ENCODE peak calls at places on chromosomes 6 and 20, in five cellular contexts. J is fibroblast of lung, E is gastrocnemius medialis, M is tibial nerve, T is heart right ventricle. Y is an unnamed sample.

GRCh38 chr6:133277895-133278545 is 36.9 kb downstream of the EYA4 start:
- DNase-seq in J (no peak), E (no peak), M (no peak), T (no peak), Y (no peak)

GRCh38 chr6:27847706-27848105 is 64.5 kb downstream of the OR2B2 start:
- DNase-seq in J (no peak), E (no peak), M (no peak), T (no peak), Y (no peak)

GRCh38 chr6:81003894-81004293 is 748.6 kb downstream of the TENT5A start:
- DNase-seq in J (no peak), E (no peak), M (no peak), T (no peak), Y (no peak)

GRCh38 chr20:47392721-47393073 is 36.2 kb upstream of the ZMYND8 start:
- DNase-seq in J (no peak), E (no peak), M (no peak), T (no peak), Y (no peak)

GRCh38 chr6:117074672-117075071 is 190.7 kb upstream of the VGLL2 start:
- DNase-seq in J (no peak), E (no peak), M (no peak), T (no peak), Y (no peak)

GRCh38 chr6:116949964-116950363 is 72.9 kb downstream of the RFX6 start:
- DNase-seq in J (no peak), E (no peak), M (no peak), T (no peak), Y (no peak)

GRCh38 chr6:11050735-11051134 is 6.6 kb upstream of the ELOVL2 start:
- DNase-seq in J (no peak), E (no peak), M (no peak), T (no peak), Y (peak; percentile 42)

GRCh38 chr20:49303211-49303610 is 25.4 kb upstream of the ZNFX1 start:
- DNase-seq in J (no peak), E (no peak), M (no peak), T (no peak), Y (no peak)

GRCh38 chr20:3077618-3078134 is 6.3 kb downstream of the OXT start:
- DNase-seq in J (no peak), E (no peak), M (no peak), T (no peak), Y (no peak)

GRCh38 chr6:142301421-142302391 is at the start of gene ADGRG6:
- DNase-seq in J (peak; percentile 30), E (no peak), M (no peak), T (peak; percentile 30), Y (no peak)

GRCh38 chr20:10558635-10559187 is 115.1 kb downstream of the JAG1 start:
- DNase-seq in J (peak; percentile 94), E (no peak), M (no peak), T (no peak), Y (peak; percentile 71)

GRCh38 chr6:56742122-56742791 is 99.6 kb upstream of the DST start:
- DNase-seq in J (no peak), E (no peak), M (no peak), T (no peak), Y (no peak)

GRCh38 chr6:167136376-167136775 is 13.5 kb downstream of the CCR6 start:
- DNase-seq in J (no peak), E (no peak), M (no peak), T (no peak), Y (no peak)

GRCh38 chr6:45049188-45049843 is 278.8 kb upstream of the RUNX2 start:
- DNase-seq in J (no peak), E (no peak), M (no peak), T (no peak), Y (peak; percentile 4)

GRCh38 chr6:17847203-17847602 is 140.2 kb downstream of the KIF13A start:
- DNase-seq in J (no peak), E (no peak), M (no peak), T (no peak), Y (no peak)

GRCh38 chr6:41503435-41503768 is 42.8 kb upstream of the FOXP4 start:
- DNase-seq in J (peak; percentile 23), E (no peak), M (no peak), T (no peak), Y (no peak)

GRCh38 chr6:3731700-3732099 is 19.8 kb downstream of the PXDC1 start:
- DNase-seq in J (no peak), E (no peak), M (no peak), T (no peak), Y (no peak)

GRCh38 chr6:13278184-13278583 is 50.2 kb downstream of the TBC1D7 start:
- DNase-seq in J (no peak), E (no peak), M (no peak), T (no peak), Y (no peak)

GRCh38 chr6:156396068-156396771 is 381.0 kb upstream of the ARID1B start:
- DNase-seq in J (no peak), E (no peak), M (no peak), T (no peak), Y (no peak)

GRCh38 chr6:33983109-33983475 is 162.8 kb downstream of the GRM4 start:
- DNase-seq in J (no peak), E (peak; percentile 4), M (no peak), T (no peak), Y (no peak)
- TF ChIP-seq CTCF in J (no peak), E (no peak), M (no peak), T (no peak), Y (peak; percentile 9)

GRCh38 chr20:41110012-41110411 is 27.3 kb upstream of the PLCG1 start:
- DNase-seq in J (no peak), E (no peak), M (no peak), T (no peak), Y (no peak)

GRCh38 chr20:41116282-41116960 is 20.9 kb upstream of the PLCG1 start:
- DNase-seq in J (no peak), E (no peak), M (no peak), T (no peak), Y (no peak)

GRCh38 chr20:41108531-41108930 is 28.8 kb upstream of the PLCG1 start:
- DNase-seq in J (no peak), E (no peak), M (no peak), T (no peak), Y (no peak)

GRCh38 chr20:41111578-41111951 is 25.8 kb upstream of the PLCG1 start:
- DNase-seq in J (no peak), E (no peak), M (no peak), T (no peak), Y (no peak)

GRCh38 chr20:41110930-41111577 is 26.3 kb upstream of the PLCG1 start:
- DNase-seq in J (no peak), E (no peak), M (no peak), T (no peak), Y (no peak)
- H3K4me3 ChIP-seq in J (no peak overlapping the region), E (no peak overlapping the region), M (no peak overlapping the region), T (no peak overlapping the region), Y (no peak overlapping the region)

GRCh38 chr6:7897461-7898192 is 13.0 kb downstream of the TXNDC5 start:
- DNase-seq in J (no peak), E (no peak), M (no peak), T (no peak), Y (no peak)

GRCh38 chr6:7900621-7901020 is 10.0 kb downstream of the TXNDC5 start:
- DNase-seq in J (no peak), E (no peak), M (no peak), T (no peak), Y (no peak)

GRCh38 chr6:7899889-7900213 is 10.7 kb downstream of the TXNDC5 start:
- DNase-seq in J (no peak), E (peak; percentile 52), M (no peak), T (no peak), Y (no peak)

GRCh38 chr6:7901056-7901455 is 9.5 kb downstream of the TXNDC5 start:
- DNase-seq in J (no peak), E (no peak), M (no peak), T (no peak), Y (no peak)

GRCh38 chr6:7899046-7899888 is 11.3 kb downstream of the TXNDC5 start:
- DNase-seq in J (peak; percentile 13), E (no peak), M (no peak), T (no peak), Y (no peak)
- TF ChIP-seq CTCF in J (no peak), E (no peak), M (no peak), T (no peak), Y (no peak)

DNA sequence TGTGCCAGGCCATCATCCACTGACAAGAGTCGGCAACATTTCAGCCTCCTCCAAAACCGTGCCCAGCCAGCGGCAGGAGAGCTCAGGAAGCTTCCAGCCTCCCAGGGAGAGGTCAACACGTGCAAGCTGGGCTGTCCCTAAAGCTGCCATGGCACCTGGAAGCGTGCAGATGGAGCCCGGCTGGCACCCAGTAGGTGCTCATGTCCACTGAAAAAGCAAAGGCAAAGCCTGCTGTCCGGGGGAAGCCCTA is 14.4 kb upstream of the TLDC2 start:
- DNase-seq in J (no peak), E (no peak), M (no peak), T (peak; percentile 54), Y (no peak)
- H3K4me3 ChIP-seq in J (peak overlapping the region; percentile 85), E (peak overlapping the region; percentile 56), M (peak overlapping the region; percentile 90), T (peak overlapping the region; percentile 46), Y (peak overlapping the region; percentile 84)

GRCh38 chr20:38229376-38230252 is 30.9 kb downstream of the KIAA1755 start:
- DNase-seq in J (peak; percentile 50), E (no peak), M (no peak), T (no peak), Y (no peak)
- TF ChIP-seq CTCF in J (peak; percentile 61), E (peak; percentile 66), M (peak; percentile 25), T (peak; percentile 16), Y (peak; percentile 60)

GRCh38 chr20:35013421-35014411 is 58.0 kb downstream of the MYH7B start:
- DNase-seq in J (no peak), E (no peak), M (no peak), T (no peak), Y (no peak)

GRCh38 chr20:35010405-35011192 is 54.9 kb downstream of the MYH7B start:
- DNase-seq in J (no peak), E (no peak), M (no peak), T (no peak), Y (no peak)

GRCh38 chr20:35011589-35012226 is 56.0 kb downstream of the MYH7B start:
- DNase-seq in J (no peak), E (no peak), M (no peak), T (no peak), Y (no peak)

GRCh38 chr20:35014537-35014936 is 58.9 kb downstream of the MYH7B start:
- DNase-seq in J (no peak), E (no peak), M (no peak), T (no peak), Y (no peak)

GRCh38 chr20:35012227-35013069 is 56.8 kb downstream of the MYH7B start:
- DNase-seq in J (peak; percentile 30), E (no peak), M (no peak), T (no peak), Y (no peak)
- H3K4me3 ChIP-seq in J (no peak overlapping the region), E (no peak overlapping the region), M (no peak overlapping the region), T (no peak overlapping the region), Y (no peak overlapping the region)

DNA sequence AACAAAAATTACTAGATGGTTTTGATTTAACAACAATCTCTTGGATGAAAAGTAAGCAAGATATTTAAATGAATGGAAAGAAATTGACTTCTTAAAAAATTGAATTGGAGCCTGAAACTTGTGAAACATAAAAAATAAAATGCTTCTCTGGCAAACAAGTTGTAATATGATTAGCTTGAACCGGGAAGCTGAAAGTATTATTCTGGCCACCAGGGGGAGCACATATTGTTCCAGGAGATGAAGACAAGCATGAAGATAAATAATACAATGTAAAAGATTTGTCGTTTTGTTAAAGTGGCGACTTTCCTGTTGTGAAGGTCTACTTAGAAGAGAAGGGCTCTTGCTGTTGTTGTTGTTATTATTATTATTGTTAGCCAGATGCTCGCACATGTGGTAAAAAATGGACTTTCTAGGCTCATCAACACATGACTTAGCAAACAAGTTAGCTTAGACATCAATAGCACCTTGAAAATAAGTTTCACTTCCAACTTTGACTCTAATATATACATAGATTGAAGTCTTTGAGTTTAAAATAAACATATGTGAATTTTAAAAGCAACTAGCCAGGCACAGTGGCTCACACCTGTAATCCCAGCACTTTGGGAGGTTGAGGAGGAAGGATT is 14.2 kb downstream of the PAX1 start:
- DNase-seq in J (peak; percentile 68), E (no peak), M (peak; percentile 60), T (no peak), Y (peak; percentile 22)
- TF ChIP-seq CTCF in J (peak; percentile 65), E (no peak), M (peak; percentile 56), T (peak; percentile 70), Y (peak; percentile 61)

Y was measured in HFF-Myc.